ENCODE peak calls at places on chromosomes 4 and X, in nine cellular contexts. One of them, this sample, is unnamed.

GRCh38 chr4:16794816-16795445 is 103.5 kb downstream of the LDB2 start:
- DNase-seq in hepatocyte: peak
- DNase-seq in NB4: peak
- DNase-seq in stomach: peak
- DNase-seq in astrocyte: peak
- DNase-seq in esophagus squamous epithelium: no peak
- DNase-seq in bronchial epithelial cell: no peak
- DNase-seq in fibroblast of lung: peak
- DNase-seq in pancreas: peak
- DNase-seq in this sample: peak

GRCh38 chr4:20106926-20107325 is 144.8 kb upstream of the SLIT2 start:
- DNase-seq in hepatocyte: no peak
- DNase-seq in NB4: no peak
- DNase-seq in stomach: no peak
- DNase-seq in astrocyte: no peak
- DNase-seq in esophagus squamous epithelium: no peak
- DNase-seq in bronchial epithelial cell: no peak
- DNase-seq in fibroblast of lung: no peak
- DNase-seq in pancreas: no peak
- DNase-seq in this sample: no peak

GRCh38 chr4:157600583-157600982 is 380.1 kb downstream of the GRIA2 start:
- DNase-seq in hepatocyte: no peak
- DNase-seq in NB4: no peak
- DNase-seq in stomach: no peak
- DNase-seq in astrocyte: no peak
- DNase-seq in esophagus squamous epithelium: no peak
- DNase-seq in bronchial epithelial cell: no peak
- DNase-seq in fibroblast of lung: no peak
- DNase-seq in pancreas: no peak
- DNase-seq in this sample: no peak

GRCh38 chr4:99853993-99854392 is 37.4 kb downstream of the DAPP1 start:
- DNase-seq in hepatocyte: no peak
- DNase-seq in NB4: no peak
- DNase-seq in stomach: no peak
- DNase-seq in astrocyte: no peak
- DNase-seq in esophagus squamous epithelium: no peak
- DNase-seq in bronchial epithelial cell: no peak
- DNase-seq in fibroblast of lung: no peak
- DNase-seq in pancreas: no peak
- DNase-seq in this sample: no peak

GRCh38 chr4:83605744-83606172 is 69.8 kb downstream of the GPAT3 start:
- DNase-seq in hepatocyte: peak
- DNase-seq in NB4: no peak
- DNase-seq in stomach: no peak
- DNase-seq in astrocyte: no peak
- DNase-seq in esophagus squamous epithelium: no peak
- DNase-seq in bronchial epithelial cell: no peak
- DNase-seq in fibroblast of lung: no peak
- DNase-seq in pancreas: no peak
- DNase-seq in this sample: no peak

GRCh38 chrX:18666614-18667013 is 5.3 kb downstream of the RS1 start:
- DNase-seq in hepatocyte: no peak
- DNase-seq in NB4: no peak
- DNase-seq in stomach: no peak
- DNase-seq in astrocyte: no peak
- DNase-seq in esophagus squamous epithelium: no peak
- DNase-seq in bronchial epithelial cell: no peak
- DNase-seq in fibroblast of lung: no peak
- DNase-seq in pancreas: no peak
- DNase-seq in this sample: no peak

GRCh38 chrX:106894978-106895452 is 8.1 kb downstream of the RIPPLY1 start:
- DNase-seq in hepatocyte: peak
- DNase-seq in NB4: no peak
- DNase-seq in stomach: no peak
- DNase-seq in astrocyte: peak
- DNase-seq in esophagus squamous epithelium: no peak
- DNase-seq in bronchial epithelial cell: peak
- DNase-seq in fibroblast of lung: peak
- DNase-seq in pancreas: no peak
- DNase-seq in this sample: peak

GRCh38 chrX:39152106-39152649 is 350.9 kb downstream of the MID1IP1 start:
- DNase-seq in hepatocyte: peak
- DNase-seq in NB4: peak
- DNase-seq in stomach: peak
- DNase-seq in astrocyte: no peak
- DNase-seq in esophagus squamous epithelium: no peak
- DNase-seq in bronchial epithelial cell: no peak
- DNase-seq in fibroblast of lung: no peak
- DNase-seq in pancreas: peak
- DNase-seq in this sample: peak

GRCh38 chrX:97366246-97366645 is 482.5 kb downstream of the RPA4 start:
- DNase-seq in hepatocyte: no peak
- DNase-seq in NB4: no peak
- DNase-seq in stomach: no peak
- DNase-seq in astrocyte: no peak
- DNase-seq in esophagus squamous epithelium: no peak
- DNase-seq in bronchial epithelial cell: peak
- DNase-seq in fibroblast of lung: peak
- DNase-seq in pancreas: no peak
- DNase-seq in this sample: peak

GRCh38 chr4:185112104-185112503 is 31.0 kb upstream of the SLC25A4 start:
- DNase-seq in hepatocyte: peak
- DNase-seq in NB4: peak
- DNase-seq in stomach: peak
- DNase-seq in astrocyte: peak
- DNase-seq in esophagus squamous epithelium: no peak
- DNase-seq in bronchial epithelial cell: peak
- DNase-seq in fibroblast of lung: peak
- DNase-seq in pancreas: peak
- DNase-seq in this sample: peak

GRCh38 chr4:40621592-40622512 is 7.8 kb downstream of the RBM47 start:
- DNase-seq in hepatocyte: peak
- DNase-seq in NB4: peak
- DNase-seq in stomach: peak
- DNase-seq in astrocyte: peak
- DNase-seq in esophagus squamous epithelium: peak
- DNase-seq in bronchial epithelial cell: peak
- DNase-seq in fibroblast of lung: peak
- DNase-seq in pancreas: peak
- DNase-seq in this sample: peak

GRCh38 chrX:135632353-135632752 is 81.1 kb upstream of the CT45A1 start:
- DNase-seq in hepatocyte: no peak
- DNase-seq in NB4: peak
- DNase-seq in stomach: no peak
- DNase-seq in astrocyte: no peak
- DNase-seq in esophagus squamous epithelium: no peak
- DNase-seq in bronchial epithelial cell: no peak
- DNase-seq in fibroblast of lung: no peak
- DNase-seq in pancreas: no peak
- DNase-seq in this sample: no peak
- TF ChIP-seq CTCF in hepatocyte: no peak
- TF ChIP-seq CTCF in NB4: no peak
- TF ChIP-seq CTCF in stomach: no peak
- TF ChIP-seq CTCF in astrocyte: no peak
- TF ChIP-seq CTCF in esophagus squamous epithelium: no peak
- TF ChIP-seq CTCF in bronchial epithelial cell: no peak
- TF ChIP-seq CTCF in fibroblast of lung: no peak
- TF ChIP-seq CTCF in pancreas: no peak
- TF ChIP-seq CTCF in this sample: no peak

GRCh38 chr4:137129471-137130244 is 402.6 kb downstream of the PCDH18 start:
- DNase-seq in hepatocyte: no peak
- DNase-seq in NB4: no peak
- DNase-seq in stomach: no peak
- DNase-seq in astrocyte: peak
- DNase-seq in esophagus squamous epithelium: no peak
- DNase-seq in bronchial epithelial cell: no peak
- DNase-seq in fibroblast of lung: peak
- DNase-seq in pancreas: no peak
- DNase-seq in this sample: peak

GRCh38 chr4:137125011-137125410 is 407.3 kb downstream of the PCDH18 start:
- DNase-seq in hepatocyte: peak
- DNase-seq in NB4: peak
- DNase-seq in stomach: no peak
- DNase-seq in astrocyte: peak
- DNase-seq in esophagus squamous epithelium: no peak
- DNase-seq in bronchial epithelial cell: no peak
- DNase-seq in fibroblast of lung: peak
- DNase-seq in pancreas: peak
- DNase-seq in this sample: peak

GRCh38 chr4:137122876-137123275 is 409.4 kb downstream of the PCDH18 start:
- DNase-seq in hepatocyte: no peak
- DNase-seq in NB4: no peak
- DNase-seq in stomach: no peak
- DNase-seq in astrocyte: no peak
- DNase-seq in esophagus squamous epithelium: no peak
- DNase-seq in bronchial epithelial cell: no peak
- DNase-seq in fibroblast of lung: no peak
- DNase-seq in pancreas: no peak
- DNase-seq in this sample: no peak

GRCh38 chr4:137124278-137124932 is 407.9 kb downstream of the PCDH18 start:
- DNase-seq in hepatocyte: peak
- DNase-seq in NB4: peak
- DNase-seq in stomach: no peak
- DNase-seq in astrocyte: peak
- DNase-seq in esophagus squamous epithelium: no peak
- DNase-seq in bronchial epithelial cell: peak
- DNase-seq in fibroblast of lung: peak
- DNase-seq in pancreas: no peak
- DNase-seq in this sample: peak
- H3K4me3 ChIP-seq in hepatocyte: no peak
- H3K4me3 ChIP-seq in NB4: no peak
- H3K4me3 ChIP-seq in stomach: peak
- H3K4me3 ChIP-seq in astrocyte: peak
- H3K4me3 ChIP-seq in esophagus squamous epithelium: peak
- H3K4me3 ChIP-seq in bronchial epithelial cell: no peak
- H3K4me3 ChIP-seq in fibroblast of lung: peak
- H3K4me3 ChIP-seq in pancreas: peak
- H3K4me3 ChIP-seq in this sample: peak

DNA sequence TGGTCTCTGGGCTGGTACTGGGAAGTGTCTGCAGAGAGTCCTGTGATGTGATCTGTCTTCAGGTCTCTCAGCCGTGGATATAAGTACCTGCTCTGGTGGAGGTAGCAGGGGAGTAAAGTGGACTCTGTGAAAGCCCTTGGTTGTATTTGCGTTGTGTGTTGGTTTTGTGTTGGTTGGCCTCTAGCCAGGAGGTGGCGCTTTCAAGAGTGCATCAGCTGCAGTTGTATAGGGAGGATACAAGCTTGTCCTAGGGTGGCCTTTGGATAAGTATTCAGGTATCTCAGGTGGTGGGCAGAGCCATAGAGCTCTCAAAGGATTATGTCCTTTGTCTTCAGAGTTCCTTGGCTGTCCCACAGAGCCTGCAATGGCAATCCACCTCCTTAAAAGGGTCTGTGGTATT is 111.6 kb downstream of the MAGEB17 start:
- DNase-seq in hepatocyte: no peak
- DNase-seq in NB4: peak
- DNase-seq in stomach: peak
- DNase-seq in astrocyte: no peak
- DNase-seq in esophagus squamous epithelium: no peak
- DNase-seq in bronchial epithelial cell: no peak
- DNase-seq in fibroblast of lung: no peak
- DNase-seq in pancreas: no peak
- DNase-seq in this sample: no peak
- TF ChIP-seq CTCF in hepatocyte: no peak
- TF ChIP-seq CTCF in NB4: peak
- TF ChIP-seq CTCF in stomach: no peak
- TF ChIP-seq CTCF in astrocyte: no peak
- TF ChIP-seq CTCF in esophagus squamous epithelium: no peak
- TF ChIP-seq CTCF in bronchial epithelial cell: no peak
- TF ChIP-seq CTCF in fibroblast of lung: no peak
- TF ChIP-seq CTCF in pancreas: no peak
- TF ChIP-seq CTCF in this sample: no peak

GRCh38 chrX:154544885-154545284 is 1.8 kb downstream of the G6PD start:
- DNase-seq in hepatocyte: no peak
- DNase-seq in NB4: no peak
- DNase-seq in stomach: no peak
- DNase-seq in astrocyte: no peak
- DNase-seq in esophagus squamous epithelium: no peak
- DNase-seq in bronchial epithelial cell: no peak
- DNase-seq in fibroblast of lung: no peak
- DNase-seq in pancreas: no peak
- DNase-seq in this sample: no peak

GRCh38 chrX:154541589-154541895 is 5.1 kb downstream of the G6PD start:
- DNase-seq in hepatocyte: no peak
- DNase-seq in NB4: no peak
- DNase-seq in stomach: no peak
- DNase-seq in astrocyte: no peak
- DNase-seq in esophagus squamous epithelium: no peak
- DNase-seq in bronchial epithelial cell: no peak
- DNase-seq in fibroblast of lung: no peak
- DNase-seq in pancreas: no peak
- DNase-seq in this sample: no peak

GRCh38 chrX:154542723-154543424 is 3.8 kb downstream of the G6PD start:
- DNase-seq in hepatocyte: no peak
- DNase-seq in NB4: peak
- DNase-seq in stomach: no peak
- DNase-seq in astrocyte: no peak
- DNase-seq in esophagus squamous epithelium: no peak
- DNase-seq in bronchial epithelial cell: no peak
- DNase-seq in fibroblast of lung: no peak
- DNase-seq in pancreas: no peak
- DNase-seq in this sample: no peak

GRCh38 chrX:154540897-154541535 is 5.6 kb downstream of the G6PD start:
- DNase-seq in hepatocyte: peak
- DNase-seq in NB4: no peak
- DNase-seq in stomach: peak
- DNase-seq in astrocyte: peak
- DNase-seq in esophagus squamous epithelium: no peak
- DNase-seq in bronchial epithelial cell: peak
- DNase-seq in fibroblast of lung: no peak
- DNase-seq in pancreas: no peak
- DNase-seq in this sample: no peak

DNA sequence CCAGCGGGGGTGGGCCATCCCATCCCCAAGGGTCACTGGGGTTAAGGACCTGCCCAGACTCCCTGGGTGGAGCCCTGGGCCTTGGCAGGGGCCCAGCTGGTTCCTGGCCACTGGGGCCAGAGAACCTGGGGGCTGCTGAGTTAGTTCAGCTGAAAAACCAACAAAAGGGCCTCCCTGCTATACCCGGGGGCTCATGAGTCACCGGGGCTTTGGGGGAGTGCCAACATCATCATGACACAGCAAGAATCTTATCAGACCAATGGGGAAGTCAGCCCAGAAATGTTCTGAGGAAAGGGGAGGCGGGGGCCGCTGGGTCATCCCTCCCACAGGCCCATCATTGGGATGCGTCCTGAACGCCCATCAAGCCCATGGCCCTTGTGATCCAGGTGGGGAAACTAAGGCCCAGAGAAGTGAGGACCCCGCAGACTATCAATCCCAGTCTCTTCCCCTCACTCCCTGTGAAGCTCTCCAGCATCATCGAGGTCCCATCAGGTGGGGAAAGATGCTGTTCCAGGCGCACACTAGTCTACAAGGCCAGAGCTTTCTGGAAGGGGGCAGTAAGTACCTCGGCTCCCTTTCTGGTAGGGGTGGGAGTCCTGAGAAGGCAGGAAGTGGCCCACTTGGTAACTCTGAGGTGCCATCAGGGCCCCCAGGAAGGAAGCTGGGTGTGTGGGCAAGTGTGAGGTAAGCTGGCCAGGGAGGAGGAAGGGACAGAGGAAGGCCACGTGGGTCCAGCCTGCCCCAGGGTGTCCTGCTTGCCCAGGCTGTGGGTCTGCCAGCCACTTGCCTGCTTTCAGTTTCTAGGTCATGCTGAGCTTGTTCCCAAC is 4.5 kb downstream of the G6PD start:
- DNase-seq in hepatocyte: peak
- DNase-seq in NB4: peak
- DNase-seq in stomach: peak
- DNase-seq in astrocyte: peak
- DNase-seq in esophagus squamous epithelium: no peak
- DNase-seq in bronchial epithelial cell: peak
- DNase-seq in fibroblast of lung: peak
- DNase-seq in pancreas: peak
- DNase-seq in this sample: peak
- H3K4me3 ChIP-seq in hepatocyte: no peak
- H3K4me3 ChIP-seq in NB4: peak
- H3K4me3 ChIP-seq in stomach: no peak
- H3K4me3 ChIP-seq in astrocyte: no peak
- H3K4me3 ChIP-seq in esophagus squamous epithelium: no peak
- H3K4me3 ChIP-seq in bronchial epithelial cell: no peak
- H3K4me3 ChIP-seq in fibroblast of lung: no peak
- H3K4me3 ChIP-seq in pancreas: no peak
- H3K4me3 ChIP-seq in this sample: no peak